ENCODE peak calls at places on chromosomes 2 and 18, in four cellular contexts. A is astrocyte of the spinal cord; E is brain microvascular endothelial cell; M is CD8-positive, alpha-beta T cell. W is an unnamed sample.

GRCh38 chr2:12087175-12087574 is 340.7 kb downstream of the LPIN1 start:
- DNase-seq in A (no peak), E (no peak), M (no peak), W (no peak)

GRCh38 chr2:143635936-143636335 is 506.7 kb downstream of the ARHGAP15 start:
- DNase-seq in A (no peak), E (no peak), M (no peak), W (no peak)

GRCh38 chr2:216665717-216666116 is 29.6 kb downstream of the IGFBP5 start:
- DNase-seq in A (no peak), E (no peak), M (no peak), W (no peak)

GRCh38 chr18:34592961-34593382 is 117.1 kb upstream of the DTNA start:
- DNase-seq in A (peak), E (peak), M (no peak), W (peak)

GRCh38 chr2:143513081-143513480 is 383.9 kb downstream of the ARHGAP15 start:
- DNase-seq in A (peak), E (peak), M (no peak), W (peak)

GRCh38 chr2:109151519-109151918 is 22.5 kb downstream of the SH3RF3 start:
- DNase-seq in A (no peak), E (no peak), M (no peak), W (no peak)

GRCh38 chr2:73343992-73344391 is 41.6 kb upstream of the ALMS1 start:
- DNase-seq in A (no peak), E (no peak), M (no peak), W (no peak)

GRCh38 chr2:19358242-19359020 is at the start of gene OSR1:
- DNase-seq in A (peak), E (peak), M (no peak), W (no peak)

GRCh38 chr2:208064220-208064951 is 39.1 kb upstream of the PLEKHM3 start:
- DNase-seq in A (peak), E (peak), M (no peak), W (peak)

GRCh38 chr2:20457027-20457426 is 10.2 kb downstream of the RHOB start:
- DNase-seq in A (no peak), E (no peak), M (no peak), W (no peak)

GRCh38 chr2:237885931-237886701 is 26.7 kb downstream of the RAMP1 start:
- DNase-seq in A (peak), E (no peak), M (no peak), W (no peak)

GRCh38 chr2:134365356-134365755 is 111.5 kb downstream of the MGAT5 start:
- DNase-seq in A (no peak), E (no peak), M (no peak), W (no peak)

GRCh38 chr2:137944714-137945113 is 19.6 kb upstream of the HNMT start:
- DNase-seq in A (no peak), E (no peak), M (no peak), W (no peak)

GRCh38 chr2:177530513-177531039 is 138.0 kb downstream of the AGPS start:
- DNase-seq in A (no peak), E (no peak), M (no peak), W (peak)

GRCh38 chr18:61926532-61926931 is 33.7 kb upstream of the RNF152 start:
- DNase-seq in A (no peak), E (no peak), M (no peak), W (no peak)

GRCh38 chr18:21448301-21448700 is 152.2 kb downstream of the ESCO1 start:
- DNase-seq in A (peak), E (no peak), M (no peak), W (no peak)

GRCh38 chr2:136098441-136098840 is 19.5 kb downstream of the CXCR4 start:
- DNase-seq in A (no peak), E (no peak), M (no peak), W (no peak)

GRCh38 chr18:44592639-44593038 is 88.0 kb upstream of the SETBP1 start:
- DNase-seq in A (peak), E (peak), M (no peak), W (no peak)

GRCh38 chr2:66024396-66024795 is 410.5 kb upstream of the MEIS1 start:
- DNase-seq in A (no peak), E (no peak), M (no peak), W (no peak)
- TF ChIP-seq CTCF in A (no peak), E (no peak), M (no peak), W (no peak)

DNA sequence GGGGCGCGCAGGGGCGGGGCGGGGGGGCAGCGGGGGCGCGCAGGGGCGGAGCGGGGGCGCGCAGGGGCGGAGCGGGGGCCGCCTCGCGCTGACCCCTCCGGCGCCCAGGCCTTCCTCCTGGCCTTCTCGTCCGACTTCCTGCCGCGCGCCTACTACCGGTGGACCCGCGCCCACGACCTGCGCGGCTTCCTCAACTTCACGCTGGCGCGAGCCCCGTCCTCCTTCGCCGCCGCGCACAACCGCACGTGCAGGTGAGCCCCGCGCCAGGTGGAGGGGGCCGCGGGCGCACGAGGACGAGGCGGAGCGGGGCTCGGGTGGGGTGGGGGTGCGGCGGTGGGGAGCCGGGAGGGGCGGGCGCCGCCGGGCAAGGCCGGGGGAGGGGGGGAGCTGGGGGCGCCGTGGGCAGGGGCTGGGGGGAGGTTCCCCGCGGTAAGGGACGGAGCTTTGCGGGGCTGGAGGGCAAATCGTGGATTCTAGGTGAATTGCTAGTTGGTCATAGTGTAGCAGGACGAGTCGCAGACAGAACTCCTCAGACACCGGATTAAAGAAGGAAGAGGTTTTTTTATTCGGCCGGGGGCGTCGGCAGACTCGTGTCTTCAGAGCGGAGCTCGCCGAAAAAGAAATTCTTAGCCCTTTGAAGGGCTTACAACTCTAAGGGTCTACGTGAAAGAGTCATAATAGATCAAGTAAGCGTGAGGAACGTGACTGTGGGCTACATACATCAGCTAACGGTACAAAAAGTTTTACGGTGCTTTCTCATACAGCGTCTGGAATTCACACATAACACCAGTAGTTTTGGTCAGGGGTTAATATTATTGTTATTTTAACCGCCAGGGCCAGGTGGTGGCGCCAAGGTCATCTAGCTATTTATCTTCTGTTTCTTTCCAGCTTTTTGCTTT is 29.9 kb downstream of the ANO7 start:
- DNase-seq in A (no peak), E (no peak), M (no peak), W (no peak)
- TF ChIP-seq CTCF in A (no peak), E (peak), M (no peak), W (no peak)

GRCh38 chr2:64865831-64866146 is 123.4 kb upstream of the SLC1A4 start:
- DNase-seq in A (no peak), E (no peak), M (no peak), W (no peak)
- TF ChIP-seq CTCF in A (no peak), E (no peak), M (peak), W (no peak)

GRCh38 chr2:96536445-96537065 is at the start of gene ARID5A:
- DNase-seq in A (peak), E (peak), M (peak), W (peak)
- TF ChIP-seq CTCF in A (peak), E (peak), M (peak), W (peak)

GRCh38 chr18:76167440-76167839 is 327.6 kb downstream of the ZNF516 start:
- DNase-seq in A (no peak), E (no peak), M (no peak), W (no peak)
- TF ChIP-seq CTCF in A (no peak), E (no peak), M (no peak), W (no peak)

DNA sequence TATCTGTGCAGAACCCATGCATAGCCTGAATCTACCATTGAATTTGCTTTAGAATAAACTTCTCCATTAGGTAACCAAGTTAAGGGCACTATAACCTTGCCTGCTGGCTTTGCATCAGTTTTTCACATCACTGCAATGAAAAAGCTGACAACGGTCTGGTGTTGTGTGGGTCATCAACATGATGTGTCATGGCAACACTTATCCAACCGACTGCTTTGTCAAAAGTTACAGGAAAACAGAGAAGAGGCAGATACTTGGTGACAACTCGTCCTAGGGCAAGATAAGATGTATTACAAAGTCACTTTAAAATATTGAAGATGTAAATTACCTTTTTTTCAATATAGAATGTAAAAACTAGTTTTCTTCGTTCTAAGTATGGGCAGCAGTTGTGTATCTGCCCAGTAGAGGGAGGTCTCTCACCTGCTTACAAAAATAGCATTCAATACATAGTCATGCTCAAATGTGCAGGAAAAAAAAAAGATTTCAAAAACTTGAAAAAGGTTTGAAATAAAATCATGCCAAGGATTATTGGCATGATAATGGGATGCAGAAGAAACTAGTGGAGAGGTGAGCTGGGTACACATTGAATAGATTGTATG is 96.3 kb downstream of the EVA1A start:
- DNase-seq in A (peak), E (peak), M (no peak), W (peak)
- TF ChIP-seq CTCF in A (peak), E (peak), M (no peak), W (peak)

DNA sequence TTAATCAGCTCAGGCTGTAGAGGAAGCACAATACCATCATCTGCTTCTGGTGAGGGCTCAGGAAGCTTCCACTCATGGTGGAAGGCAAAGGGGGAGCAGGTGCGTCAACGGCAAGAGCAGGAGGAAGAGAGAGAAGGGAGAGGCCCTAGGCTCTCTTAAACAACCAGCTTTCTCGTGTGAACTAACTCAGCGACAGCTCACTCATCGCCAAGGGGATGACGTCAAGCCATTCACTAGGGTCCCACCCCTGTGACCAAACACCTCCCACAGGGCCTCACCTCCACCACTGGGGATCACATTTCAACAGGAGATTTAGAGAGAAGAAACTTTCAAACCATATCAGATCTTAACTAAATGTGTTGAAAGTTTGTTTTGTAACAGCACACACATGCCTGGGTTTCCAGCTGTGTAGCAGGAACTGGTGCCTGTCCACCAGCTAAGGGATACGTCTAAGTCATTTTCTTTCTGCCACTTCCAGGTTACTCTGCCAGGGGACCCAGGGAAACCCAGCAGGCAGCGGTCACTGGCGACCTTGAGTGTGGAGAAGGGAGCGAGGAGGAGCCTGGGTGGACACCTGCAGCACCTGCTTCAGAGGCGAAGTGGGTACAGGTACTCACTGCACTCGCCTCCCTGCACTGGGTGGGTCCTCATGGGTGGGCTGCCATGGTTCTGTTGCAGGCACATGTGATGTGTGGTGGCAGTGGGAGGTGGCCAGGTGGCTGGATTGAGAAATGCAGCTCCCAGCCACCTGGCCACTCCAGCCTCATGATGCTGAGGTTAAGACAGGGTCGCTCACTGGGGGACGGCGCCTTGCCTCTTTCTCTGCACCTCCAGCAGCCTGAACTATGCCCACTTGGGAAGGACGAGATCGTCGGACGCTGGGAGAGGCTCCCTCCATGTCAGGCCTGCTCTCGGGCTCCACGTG is 8.4 kb upstream of the GPC1 start:
- DNase-seq in A (peak), E (peak), M (no peak), W (no peak)
- TF ChIP-seq CTCF in A (no peak), E (no peak), M (no peak), W (no peak)

GRCh38 chr2:150088538-150088937 is 398.9 kb downstream of the RND3 start:
- DNase-seq in A (no peak), E (peak), M (no peak), W (no peak)
- TF ChIP-seq CTCF in A (no peak), E (no peak), M (no peak), W (no peak)

DNA sequence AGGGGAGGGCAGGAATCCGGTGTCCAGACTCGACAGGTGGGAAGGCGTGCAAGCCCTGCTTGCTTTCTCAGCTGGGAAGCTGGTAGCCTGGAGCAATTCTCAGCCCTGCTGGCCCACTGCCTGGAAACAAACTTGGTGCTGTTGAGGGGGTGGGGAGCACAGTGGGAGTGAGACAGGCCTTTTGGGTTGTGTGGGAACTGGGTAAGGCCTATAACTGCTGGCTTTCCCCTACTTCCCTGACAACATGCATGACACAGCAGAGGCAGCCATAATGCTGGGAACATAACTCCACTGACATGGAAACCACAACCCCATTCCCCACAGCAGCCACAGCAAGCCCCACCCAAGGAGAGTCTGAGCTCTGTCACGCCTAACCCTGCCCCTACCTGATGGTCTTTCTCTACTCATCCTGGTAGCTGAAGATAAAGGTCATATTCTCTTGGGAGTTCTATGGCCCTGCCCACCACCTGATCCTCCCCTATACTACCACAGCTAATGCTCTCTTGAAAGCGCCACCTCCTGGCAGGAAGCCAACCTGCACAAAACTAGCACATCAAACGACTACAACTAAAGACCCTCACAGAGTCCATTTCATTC is 122.9 kb upstream of the ACVR1C start:
- DNase-seq in A (peak), E (peak), M (no peak), W (peak)
- TF ChIP-seq CTCF in A (peak), E (peak), M (no peak), W (no peak)

W was measured in astrocyte of the cerebellum.